ENCODE peak calls at places on chromosome 21, in nine cellular contexts. One of them, this sample, is unnamed.

GRCh38 chr21:43916691-43917514 is 51.9 kb downstream of the AGPAT3 start:
- DNase-seq in RKO: no peak
- DNase-seq in neural progenitor cell: no peak
- DNase-seq in anterior cingulate cortex: no peak
- DNase-seq in GDM1: peak; percentile 20
- DNase-seq in T follicular helper cell: peak; percentile 59
- DNase-seq in endodermal cell: peak; percentile 66
- DNase-seq in mucosa of gallbladder: no peak
- DNase-seq in germinal center: peak; percentile 74
- DNase-seq in this sample: peak; percentile 13

GRCh38 chr21:44464351-44464750 is 9.0 kb downstream of the LRRC3 start:
- DNase-seq in GDM1: no peak
- DNase-seq in neural progenitor cell: no peak
- DNase-seq in anterior cingulate cortex: no peak
- DNase-seq in germinal center: no peak
- DNase-seq in mucosa of gallbladder: no peak
- DNase-seq in endodermal cell: no peak
- DNase-seq in RKO: no peak
- DNase-seq in T follicular helper cell: no peak
- DNase-seq in this sample: no peak

GRCh38 chr21:41641821-41642368 is 125.0 kb downstream of the RIPK4 start:
- DNase-seq in anterior cingulate cortex: peak; percentile 3
- DNase-seq in endodermal cell: peak; percentile 72
- DNase-seq in germinal center: no peak
- DNase-seq in neural progenitor cell: peak; percentile 24
- DNase-seq in GDM1: no peak
- DNase-seq in mucosa of gallbladder: peak; percentile 17
- DNase-seq in T follicular helper cell: no peak
- DNase-seq in RKO: peak; percentile 66
- DNase-seq in this sample: no peak

GRCh38 chr21:43881283-43881682 is 16.3 kb downstream of the AGPAT3 start:
- DNase-seq in germinal center: no peak
- DNase-seq in T follicular helper cell: no peak
- DNase-seq in anterior cingulate cortex: no peak
- DNase-seq in endodermal cell: no peak
- DNase-seq in GDM1: no peak
- DNase-seq in RKO: no peak
- DNase-seq in neural progenitor cell: no peak
- DNase-seq in mucosa of gallbladder: no peak
- DNase-seq in this sample: no peak

GRCh38 chr21:35274923-35275322 is 225.8 kb upstream of the RUNX1 start:
- DNase-seq in anterior cingulate cortex: no peak
- DNase-seq in endodermal cell: no peak
- DNase-seq in neural progenitor cell: no peak
- DNase-seq in germinal center: no peak
- DNase-seq in T follicular helper cell: no peak
- DNase-seq in GDM1: no peak
- DNase-seq in RKO: no peak
- DNase-seq in mucosa of gallbladder: no peak
- DNase-seq in this sample: no peak

GRCh38 chr21:37220433-37220980 is 46.6 kb downstream of the VPS26C start:
- DNase-seq in neural progenitor cell: no peak
- DNase-seq in endodermal cell: no peak
- DNase-seq in GDM1: peak; percentile 61
- DNase-seq in RKO: no peak
- DNase-seq in germinal center: no peak
- DNase-seq in anterior cingulate cortex: peak; percentile 29
- DNase-seq in T follicular helper cell: peak; percentile 12
- DNase-seq in mucosa of gallbladder: peak; percentile 30
- DNase-seq in this sample: peak; percentile 60

GRCh38 chr21:34862951-34863350 is 186.2 kb downstream of the RUNX1 start:
- DNase-seq in GDM1: no peak
- DNase-seq in mucosa of gallbladder: no peak
- DNase-seq in endodermal cell: peak; percentile 9
- DNase-seq in neural progenitor cell: no peak
- DNase-seq in anterior cingulate cortex: no peak
- DNase-seq in T follicular helper cell: no peak
- DNase-seq in RKO: no peak
- DNase-seq in germinal center: no peak
- DNase-seq in this sample: no peak

GRCh38 chr21:43808832-43809251 is 19.5 kb downstream of the RRP1 start:
- DNase-seq in T follicular helper cell: no peak
- DNase-seq in germinal center: no peak
- DNase-seq in neural progenitor cell: no peak
- DNase-seq in mucosa of gallbladder: no peak
- DNase-seq in GDM1: no peak
- DNase-seq in RKO: no peak
- DNase-seq in endodermal cell: no peak
- DNase-seq in anterior cingulate cortex: no peak
- DNase-seq in this sample: no peak

GRCh38 chr21:16318651-16319300 is 589.0 kb downstream of the USP25 start:
- DNase-seq in anterior cingulate cortex: no peak
- DNase-seq in mucosa of gallbladder: no peak
- DNase-seq in GDM1: no peak
- DNase-seq in RKO: no peak
- DNase-seq in neural progenitor cell: no peak
- DNase-seq in germinal center: no peak
- DNase-seq in T follicular helper cell: no peak
- DNase-seq in endodermal cell: no peak
- DNase-seq in this sample: no peak

GRCh38 chr21:25577765-25578069 is 29.6 kb downstream of the MRPL39 start:
- DNase-seq in RKO: no peak
- DNase-seq in GDM1: no peak
- DNase-seq in mucosa of gallbladder: no peak
- DNase-seq in germinal center: no peak
- DNase-seq in neural progenitor cell: no peak
- DNase-seq in anterior cingulate cortex: no peak
- DNase-seq in T follicular helper cell: no peak
- DNase-seq in endodermal cell: no peak
- DNase-seq in this sample: no peak

GRCh38 chr21:32463367-32463766 is 50.9 kb downstream of the EVA1C start:
- DNase-seq in germinal center: no peak
- DNase-seq in anterior cingulate cortex: no peak
- DNase-seq in RKO: no peak
- DNase-seq in neural progenitor cell: no peak
- DNase-seq in mucosa of gallbladder: no peak
- DNase-seq in endodermal cell: no peak
- DNase-seq in T follicular helper cell: no peak
- DNase-seq in GDM1: no peak
- DNase-seq in this sample: no peak

GRCh38 chr21:35559128-35559831 is 501.0 kb downstream of the SETD4 start:
- DNase-seq in RKO: no peak
- DNase-seq in GDM1: no peak
- DNase-seq in germinal center: no peak
- DNase-seq in anterior cingulate cortex: no peak
- DNase-seq in endodermal cell: no peak
- DNase-seq in T follicular helper cell: no peak
- DNase-seq in neural progenitor cell: no peak
- DNase-seq in mucosa of gallbladder: no peak
- DNase-seq in this sample: no peak

GRCh38 chr21:45768011-45768740 is 124.7 kb downstream of the PCBP3 start:
- DNase-seq in GDM1: no peak
- DNase-seq in mucosa of gallbladder: no peak
- DNase-seq in germinal center: no peak
- DNase-seq in endodermal cell: no peak
- DNase-seq in neural progenitor cell: no peak
- DNase-seq in T follicular helper cell: no peak
- DNase-seq in anterior cingulate cortex: no peak
- DNase-seq in RKO: no peak
- DNase-seq in this sample: no peak

GRCh38 chr21:24367936-24368335 is 1239.3 kb downstream of the MRPL39 start:
- DNase-seq in mucosa of gallbladder: no peak
- DNase-seq in endodermal cell: no peak
- DNase-seq in T follicular helper cell: no peak
- DNase-seq in GDM1: no peak
- DNase-seq in neural progenitor cell: no peak
- DNase-seq in germinal center: no peak
- DNase-seq in anterior cingulate cortex: no peak
- DNase-seq in RKO: peak; percentile 0
- DNase-seq in this sample: no peak

GRCh38 chr21:37292946-37293345 is 25.8 kb upstream of the VPS26C start:
- DNase-seq in germinal center: no peak
- DNase-seq in mucosa of gallbladder: no peak
- DNase-seq in endodermal cell: no peak
- DNase-seq in neural progenitor cell: no peak
- DNase-seq in anterior cingulate cortex: no peak
- DNase-seq in GDM1: no peak
- DNase-seq in T follicular helper cell: no peak
- DNase-seq in RKO: no peak
- DNase-seq in this sample: no peak

GRCh38 chr21:31505975-31506374 is 153.5 kb upstream of the SOD1 start:
- DNase-seq in anterior cingulate cortex: no peak
- DNase-seq in neural progenitor cell: no peak
- DNase-seq in mucosa of gallbladder: no peak
- DNase-seq in T follicular helper cell: no peak
- DNase-seq in RKO: no peak
- DNase-seq in GDM1: no peak
- DNase-seq in germinal center: no peak
- DNase-seq in endodermal cell: no peak
- DNase-seq in this sample: no peak

GRCh38 chr21:43727571-43728466 is 8.9 kb downstream of the PDXK start:
- DNase-seq in T follicular helper cell: no peak
- DNase-seq in RKO: no peak
- DNase-seq in anterior cingulate cortex: peak; percentile 60
- DNase-seq in germinal center: no peak
- DNase-seq in mucosa of gallbladder: peak; percentile 79
- DNase-seq in neural progenitor cell: no peak
- DNase-seq in endodermal cell: peak; percentile 75
- DNase-seq in GDM1: no peak
- DNase-seq in this sample: peak; percentile 35

GRCh38 chr21:34726627-34727337 is 58.0 kb downstream of the CLIC6 start:
- DNase-seq in germinal center: no peak
- DNase-seq in endodermal cell: no peak
- DNase-seq in anterior cingulate cortex: no peak
- DNase-seq in neural progenitor cell: no peak
- DNase-seq in mucosa of gallbladder: no peak
- DNase-seq in T follicular helper cell: no peak
- DNase-seq in GDM1: no peak
- DNase-seq in RKO: no peak
- DNase-seq in this sample: no peak

GRCh38 chr21:27764056-27764455 is 797.2 kb upstream of the ADAMTS5 start:
- DNase-seq in mucosa of gallbladder: no peak
- DNase-seq in RKO: no peak
- DNase-seq in endodermal cell: no peak
- DNase-seq in neural progenitor cell: no peak
- DNase-seq in germinal center: no peak
- DNase-seq in GDM1: no peak
- DNase-seq in T follicular helper cell: no peak
- DNase-seq in anterior cingulate cortex: no peak
- DNase-seq in this sample: no peak

GRCh38 chr21:16124397-16125130 is 394.8 kb downstream of the USP25 start:
- DNase-seq in GDM1: no peak
- DNase-seq in mucosa of gallbladder: no peak
- DNase-seq in germinal center: no peak
- DNase-seq in RKO: peak; percentile 7
- DNase-seq in neural progenitor cell: no peak
- DNase-seq in T follicular helper cell: no peak
- DNase-seq in anterior cingulate cortex: no peak
- DNase-seq in endodermal cell: no peak
- DNase-seq in this sample: no peak

GRCh38 chr21:25735895-25736597 is 1.3 kb downstream of the GABPA start:
- DNase-seq in RKO: peak; percentile 58
- DNase-seq in T follicular helper cell: no peak
- DNase-seq in GDM1: no peak
- DNase-seq in germinal center: no peak
- DNase-seq in mucosa of gallbladder: no peak
- DNase-seq in endodermal cell: no peak
- DNase-seq in neural progenitor cell: peak; percentile 29
- DNase-seq in anterior cingulate cortex: no peak
- DNase-seq in this sample: peak; percentile 18

GRCh38 chr21:34514576-34515135 is 2.6 kb upstream of the KCNE1 start:
- DNase-seq in mucosa of gallbladder: no peak
- DNase-seq in neural progenitor cell: no peak
- DNase-seq in germinal center: no peak
- DNase-seq in RKO: no peak
- DNase-seq in T follicular helper cell: no peak
- DNase-seq in endodermal cell: no peak
- DNase-seq in GDM1: no peak
- DNase-seq in anterior cingulate cortex: no peak
- DNase-seq in this sample: no peak

GRCh38 chr21:38875694-38876492 is 70.2 kb downstream of the ETS2 start:
- DNase-seq in neural progenitor cell: no peak
- DNase-seq in GDM1: no peak
- DNase-seq in T follicular helper cell: no peak
- DNase-seq in mucosa of gallbladder: no peak
- DNase-seq in RKO: no peak
- DNase-seq in germinal center: no peak
- DNase-seq in endodermal cell: no peak
- DNase-seq in anterior cingulate cortex: no peak
- DNase-seq in this sample: no peak

GRCh38 chr21:41290106-41290799 is 26.3 kb upstream of the FAM3B start:
- DNase-seq in germinal center: no peak
- DNase-seq in neural progenitor cell: no peak
- DNase-seq in endodermal cell: no peak
- DNase-seq in mucosa of gallbladder: no peak
- DNase-seq in T follicular helper cell: no peak
- DNase-seq in RKO: no peak
- DNase-seq in GDM1: no peak
- DNase-seq in anterior cingulate cortex: no peak
- DNase-seq in this sample: no peak

This sample was measured in KG1.